ENCODE peak calls at places on chromosomes 3 and 15, in five cellular contexts. J is neural progenitor cell, Z is spleen, C is fibroblast of the aortic adventitia, T is ascending aorta. K is an unnamed sample.
A peak's percentile ranks its signal among the peaks of the same experiment; 100 is the strongest.

GRCh38 chr15:50676799-50677483 is 9.7 kb downstream of the TRPM7 start:
- DNase-seq in C (peak; percentile 35), T (no peak), J (no peak), Z (no peak), K (peak; percentile 17)

GRCh38 chr3:53150247-53151085 is 10.5 kb upstream of the PRKCD start:
- DNase-seq in J (no peak), T (no peak), Z (no peak), C (peak; percentile 56), K (peak; percentile 31)

GRCh38 chr3:79329154-79329553 is 438.6 kb downstream of the ROBO1 start:
- DNase-seq in Z (no peak), J (no peak), T (no peak), C (no peak), K (peak; percentile 1)

GRCh38 chr3:186321746-186322145 is 40.3 kb downstream of the DGKG start:
- DNase-seq in C (no peak), T (no peak), Z (no peak), J (no peak), K (no peak)

GRCh38 chr3:62134061-62134496 is 239.3 kb downstream of the FEZF2 start:
- DNase-seq in Z (no peak), T (no peak), C (peak; percentile 45), J (no peak), K (peak; percentile 59)

GRCh38 chr3:10563396-10563795 is 58.0 kb upstream of the ATP2B2 start:
- DNase-seq in Z (no peak), C (no peak), J (no peak), T (no peak), K (no peak)

GRCh38 chr3:172868565-172869172 is 118.1 kb downstream of the ECT2 start:
- DNase-seq in T (no peak), C (no peak), J (no peak), Z (no peak), K (peak; percentile 15)

GRCh38 chr15:71112429-71112828 is 2.8 kb upstream of the THSD4 start:
- DNase-seq in C (no peak), J (no peak), T (no peak), Z (no peak), K (no peak)

GRCh38 chr3:54443572-54444161 is 321.3 kb downstream of the CACNA2D3 start:
- DNase-seq in Z (no peak), J (no peak), T (no peak), C (no peak), K (no peak)

GRCh38 chr3:3392946-3393345 is 213.5 kb upstream of the CRBN start:
- DNase-seq in J (no peak), Z (no peak), T (no peak), C (no peak), K (no peak)

GRCh38 chr3:194985031-194985578 is 285.9 kb downstream of the XXYLT1 start:
- DNase-seq in C (peak; percentile 77), J (peak; percentile 85), Z (peak; percentile 84), T (no peak), K (peak; percentile 82)

GRCh38 chr3:11157406-11157805 is 3.1 kb downstream of the HRH1 start:
- DNase-seq in J (no peak), T (no peak), Z (peak; percentile 1), C (no peak), K (no peak)

GRCh38 chr3:41974223-41974622 is 12.3 kb upstream of the ULK4 start:
- DNase-seq in C (peak; percentile 13), J (no peak), Z (no peak), T (no peak), K (peak; percentile 25)

GRCh38 chr3:125220681-125221429 is 8.3 kb upstream of the SLC12A8 start:
- DNase-seq in C (peak; percentile 36), T (no peak), Z (no peak), J (no peak), K (peak; percentile 25)

GRCh38 chr3:100993309-100993708 is at the start of gene ABI3BP:
- DNase-seq in C (peak; percentile 90), T (peak; percentile 53), Z (peak; percentile 76), J (peak; percentile 20), K (peak; percentile 86)

GRCh38 chr3:177441813-177442646 is 244.7 kb upstream of the TBL1XR1 start:
- DNase-seq in J (no peak), C (peak; percentile 20), T (no peak), Z (no peak), K (no peak)

GRCh38 chr15:85312486-85312885 is 67.9 kb upstream of the AKAP13 start:
- DNase-seq in Z (no peak), J (no peak), C (no peak), T (no peak), K (peak; percentile 46)

DNA sequence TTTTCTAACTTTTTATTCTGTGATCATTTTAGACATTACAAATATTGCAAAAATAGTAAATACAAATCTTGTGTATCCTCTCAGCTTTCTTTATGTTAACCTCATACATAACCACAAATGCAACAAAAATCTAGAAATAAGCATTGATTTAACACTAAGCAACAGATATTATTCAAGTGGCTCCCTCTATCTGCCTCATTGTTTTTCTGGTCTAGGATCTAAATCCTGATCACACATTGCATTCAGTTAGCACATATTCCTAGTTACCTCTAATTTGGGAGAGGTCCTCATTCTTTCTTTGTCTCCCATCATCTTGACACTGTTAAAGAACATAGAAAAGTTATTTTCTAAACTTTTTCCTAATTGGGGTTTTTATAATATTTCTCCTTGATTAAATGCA is 1126.0 kb downstream of the ROBO2 start:
- DNase-seq in J (no peak), T (no peak), C (no peak), Z (no peak), K (peak; percentile 17)
- TF ChIP-seq CTCF in J (peak; percentile 29), T (peak; percentile 10), C (no peak), Z (no peak), K (peak; percentile 44)

DNA sequence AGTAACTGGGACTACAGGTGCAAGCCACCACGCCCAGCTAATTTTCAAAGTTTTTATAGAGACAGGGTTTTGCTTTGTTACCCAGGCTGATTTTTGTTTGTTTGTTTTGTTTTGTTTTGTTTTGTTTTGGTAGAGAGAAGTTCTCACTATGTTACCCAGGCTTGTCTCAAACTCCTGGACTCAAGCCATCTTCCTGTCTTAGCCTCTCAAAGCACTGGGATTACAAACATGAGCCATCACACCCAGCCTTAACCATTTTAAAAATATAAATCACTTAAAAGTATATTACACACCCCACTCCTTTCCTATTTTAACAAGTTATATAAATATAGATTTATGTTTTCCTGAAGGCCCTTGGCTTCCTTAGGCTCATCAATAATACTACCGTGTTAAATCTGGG is 6.5 kb upstream of the DYNC1LI1 start:
- DNase-seq in T (no peak), Z (no peak), J (no peak), C (peak; percentile 24), K (peak; percentile 46)
- H3K4me3 ChIP-seq in T (peak overlapping the region; percentile 45), Z (peak overlapping the region; percentile 5), J (no peak overlapping the region), C (no peak overlapping the region), K (peak overlapping the region; percentile 37)

GRCh38 chr15:78077053-78077859 is at the start of gene TBC1D2B:
- DNase-seq in Z (peak; percentile 94), C (peak; percentile 55), J (peak; percentile 90), T (no peak), K (peak; percentile 60)
- TF ChIP-seq CTCF in Z (no peak), C (no peak), J (peak; percentile 22), T (no peak), K (no peak)

GRCh38 chr3:73141531-73141930 is 80.1 kb downstream of the EBLN2 start:
- DNase-seq in C (peak; percentile 9), J (no peak), Z (no peak), T (no peak), K (no peak)

GRCh38 chr3:73144276-73144675 is 82.8 kb downstream of the EBLN2 start:
- DNase-seq in C (peak; percentile 12), Z (no peak), J (no peak), T (no peak), K (no peak)

GRCh38 chr3:73143401-73143800 is 81.9 kb downstream of the EBLN2 start:
- DNase-seq in J (no peak), C (no peak), T (no peak), Z (no peak), K (no peak)

GRCh38 chr3:73143821-73144237 is 82.4 kb downstream of the EBLN2 start:
- DNase-seq in Z (no peak), J (no peak), C (peak; percentile 12), T (no peak), K (no peak)

DNA sequence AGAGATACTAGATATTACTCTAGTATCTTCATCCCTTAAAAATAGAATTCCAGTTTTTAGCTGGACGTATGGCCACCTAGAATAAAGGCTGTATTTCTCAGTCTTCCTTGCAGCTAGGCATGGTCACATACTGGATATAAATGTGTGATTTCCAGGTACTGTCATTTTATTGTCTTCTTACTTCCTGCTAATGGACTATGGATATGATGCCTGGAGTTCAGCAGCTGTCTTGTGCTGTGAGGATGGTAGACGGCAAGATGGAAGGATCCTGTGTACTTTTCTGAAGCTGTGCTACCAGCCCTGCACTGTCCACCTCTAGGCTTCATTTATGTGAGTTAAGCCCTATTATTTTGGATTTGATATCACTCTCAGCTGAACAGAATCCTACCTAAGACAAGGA is 83.4 kb downstream of the EBLN2 start:
- DNase-seq in T (no peak), J (no peak), Z (no peak), C (no peak), K (no peak)
- H3K4me3 ChIP-seq in T (no peak overlapping the region), J (no peak overlapping the region), Z (no peak overlapping the region), C (no peak overlapping the region), K (no peak overlapping the region)

GRCh38 chr3:128452120-128452519 is 14.6 kb downstream of the DNAJB8 start:
- DNase-seq in J (no peak), C (no peak), Z (no peak), T (no peak), K (no peak)

GRCh38 chr3:128452678-128453275 is 13.9 kb downstream of the DNAJB8 start:
- DNase-seq in J (no peak), Z (no peak), T (no peak), C (no peak), K (no peak)

GRCh38 chr3:128455116-128455515 is 11.6 kb downstream of the DNAJB8 start:
- DNase-seq in Z (no peak), J (no peak), T (no peak), C (no peak), K (no peak)

GRCh38 chr3:128454310-128454618 is 12.4 kb downstream of the DNAJB8 start:
- DNase-seq in C (no peak), Z (no peak), T (no peak), J (no peak), K (no peak)

GRCh38 chr3:128453521-128454309 is 13.0 kb downstream of the DNAJB8 start:
- DNase-seq in T (no peak), Z (no peak), J (no peak), C (no peak), K (no peak)
- TF ChIP-seq CTCF in T (no peak), Z (no peak), J (no peak), C (no peak), K (no peak)